ENCODE peak calls at places on chromosome 9, in five cellular contexts. K is dorsolateral prefrontal cortex, A is epithelial cell of esophagus, U is MG63, X is neural progenitor cell. H is an unnamed sample.

GRCh38 chr9:89191004-89191403 is 12.4 kb upstream of the SHC3 start:
- DNase-seq in K (no peak), A (no peak), U (no peak), X (no peak), H (no peak)

GRCh38 chr9:32955655-32956478 is 45.6 kb downstream of the APTX start:
- DNase-seq in K (no peak), A (no peak), U (no peak), X (no peak), H (peak)

GRCh38 chr9:5435912-5436311 is 1.8 kb downstream of the PLGRKT start:
- DNase-seq in K (no peak), A (no peak), U (no peak), X (no peak), H (no peak)

GRCh38 chr9:95877984-95878383 is 2.5 kb downstream of the ERCC6L2 start:
- DNase-seq in K (no peak), A (no peak), U (no peak), X (no peak), H (no peak)

GRCh38 chr9:130454812-130455325 is 10.1 kb downstream of the ASS1 start:
- DNase-seq in K (no peak), A (no peak), U (no peak), X (no peak), H (no peak)

GRCh38 chr9:96100385-96100978 is 201.5 kb downstream of the HSD17B3 start:
- DNase-seq in K (no peak), A (no peak), U (peak), X (no peak), H (no peak)

GRCh38 chr9:84140535-84141101 is 160.0 kb downstream of the RMI1 start:
- DNase-seq in K (peak), A (no peak), U (no peak), X (peak), H (no peak)

GRCh38 chr9:89461302-89461701 is 36.6 kb downstream of the SEMA4D start:
- DNase-seq in K (no peak), A (no peak), U (peak), X (no peak), H (no peak)

GRCh38 chr9:107809859-107810492 is 320.4 kb upstream of the KLF4 start:
- DNase-seq in K (no peak), A (peak), U (peak), X (no peak), H (no peak)

GRCh38 chr9:22052376-22052945 is 43.4 kb upstream of the CDKN2B start:
- DNase-seq in K (no peak), A (peak), U (no peak), X (peak), H (no peak)

GRCh38 chr9:4665357-4665756 is 923 bp downstream of the SPATA6L start:
- DNase-seq in K (no peak), A (peak), U (no peak), X (no peak), H (no peak)

GRCh38 chr9:127096208-127096607 is 26.2 kb downstream of the ANGPTL2 start:
- DNase-seq in K (no peak), A (no peak), U (no peak), X (no peak), H (no peak)

GRCh38 chr9:6218099-6218502 is 2.5 kb downstream of the IL33 start:
- DNase-seq in K (no peak), A (peak), U (no peak), X (no peak), H (no peak)

GRCh38 chr9:6199596-6199995 is 16.0 kb upstream of the IL33 start:
- DNase-seq in K (no peak), A (no peak), U (no peak), X (no peak), H (no peak)

GRCh38 chr9:127098916-127099315 is 23.5 kb downstream of the ANGPTL2 start:
- DNase-seq in K (no peak), A (no peak), U (no peak), X (no peak), H (no peak)

GRCh38 chr9:100295240-100295639 is 57.5 kb downstream of the TEX10 start:
- DNase-seq in K (no peak), A (no peak), U (no peak), X (no peak), H (no peak)

GRCh38 chr9:34665381-34666250 is 3.2 kb upstream of the CCL27 start:
- DNase-seq in K (peak), A (peak), U (peak), X (peak), H (peak)

GRCh38 chr9:135858491-135859185 is 48.7 kb downstream of the CAMSAP1 start:
- DNase-seq in K (no peak), A (peak), U (peak), X (no peak), H (no peak)

GRCh38 chr9:76658510-76659231 is 105.6 kb upstream of the PCA3 start:
- DNase-seq in K (no peak), A (peak), U (no peak), X (peak), H (peak)

GRCh38 chr9:6672118-6672517 is 26.6 kb upstream of the GLDC start:
- DNase-seq in K (no peak), A (no peak), U (no peak), X (no peak), H (no peak)

GRCh38 chr9:104258289-104259045 is 164.4 kb downstream of the SMC2 start:
- DNase-seq in K (no peak), A (no peak), U (no peak), X (peak), H (no peak)

GRCh38 chr9:107674937-107675277 is 185.3 kb upstream of the KLF4 start:
- DNase-seq in K (no peak), A (no peak), U (no peak), X (no peak), H (no peak)

GRCh38 chr9:93079371-93079770 is 16.6 kb upstream of the CARD19 start:
- DNase-seq in K (no peak), A (no peak), U (no peak), X (no peak), H (peak)

GRCh38 chr9:74303945-74304344 is 193.2 kb upstream of the RORB start:
- DNase-seq in K (no peak), A (no peak), U (no peak), X (peak), H (no peak)

GRCh38 chr9:74309654-74310053 is 187.5 kb upstream of the RORB start:
- DNase-seq in K (no peak), A (no peak), U (no peak), X (peak), H (no peak)

DNA sequence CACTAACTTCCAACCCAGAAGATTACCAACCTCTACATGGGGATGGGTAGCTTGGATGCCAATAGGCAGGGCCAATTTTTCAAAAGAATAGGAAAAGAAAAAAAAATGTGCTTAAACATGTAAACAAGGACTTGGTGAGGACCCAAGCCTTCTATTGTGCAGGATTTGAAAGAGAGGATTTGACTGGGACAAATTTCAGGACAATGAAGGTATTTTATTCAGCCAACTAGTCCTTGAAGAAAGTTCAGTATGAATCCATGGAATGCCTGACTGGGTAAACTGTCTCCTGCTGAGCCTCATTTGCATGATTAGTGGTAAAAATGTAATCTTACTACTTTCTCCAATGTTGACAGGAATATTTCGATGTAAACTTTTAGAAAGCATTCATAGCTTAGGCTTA is 192.5 kb upstream of the RORB start:
- DNase-seq in K (no peak), A (no peak), U (no peak), X (peak), H (no peak)
- H3K4me3 ChIP-seq in K (no peak), A (no peak), U (no peak), X (peak), H (no peak)

GRCh38 chr9:106288689-106289088 is 574.3 kb upstream of the ZNF462 start:
- DNase-seq in K (no peak), A (no peak), U (no peak), X (no peak), H (no peak)

GRCh38 chr9:106284300-106284699 is 578.7 kb upstream of the ZNF462 start:
- DNase-seq in K (no peak), A (peak), U (no peak), X (peak), H (no peak)

GRCh38 chr9:106286249-106286648 is 576.7 kb upstream of the ZNF462 start:
- DNase-seq in K (no peak), A (peak), U (peak), X (peak), H (no peak)

GRCh38 chr9:106287108-106287631 is 575.8 kb upstream of the ZNF462 start:
- DNase-seq in K (no peak), A (peak), U (peak), X (peak), H (no peak)
- H3K4me3 ChIP-seq in K (no peak), A (no peak), U (peak), X (no peak), H (no peak)

GRCh38 chr9:68782546-68782945 is 77.5 kb downstream of the PIP5K1B start:
- DNase-seq in K (no peak), A (no peak), U (no peak), X (no peak), H (no peak)

GRCh38 chr9:68780735-68781134 is 75.7 kb downstream of the PIP5K1B start:
- DNase-seq in K (no peak), A (peak), U (no peak), X (peak), H (no peak)

GRCh38 chr9:68780377-68780707 is 75.3 kb downstream of the PIP5K1B start:
- DNase-seq in K (no peak), A (no peak), U (no peak), X (no peak), H (no peak)

GRCh38 chr9:68779558-68780376 is 74.7 kb downstream of the PIP5K1B start:
- DNase-seq in K (peak), A (peak), U (peak), X (peak), H (peak)

DNA sequence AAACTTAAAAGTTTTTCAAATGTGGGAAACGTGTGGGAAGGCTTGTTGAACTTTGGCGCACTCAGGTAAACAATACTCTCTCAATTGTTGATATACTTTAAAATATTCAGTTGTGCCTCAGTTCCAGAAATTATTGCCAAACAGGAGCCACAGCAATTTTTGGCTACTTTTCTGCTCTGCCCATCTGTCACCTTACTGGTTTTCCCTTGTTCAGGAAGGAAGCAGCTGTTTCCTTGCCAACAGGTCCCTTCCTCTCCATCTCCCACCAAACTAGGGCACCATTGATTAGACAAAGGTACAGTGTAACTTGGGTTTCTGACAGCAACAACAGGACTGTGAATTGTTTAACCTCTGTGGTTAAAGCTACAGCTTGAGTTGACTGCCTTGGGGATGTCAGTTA is 76.8 kb downstream of the PIP5K1B start:
- DNase-seq in K (peak), A (no peak), U (no peak), X (no peak), H (no peak)
- H3K4me3 ChIP-seq in K (no peak), A (no peak), U (no peak), X (peak), H (no peak)

GRCh38 chr9:114469091-114469853 is 36.0 kb downstream of the WHRN start:
- DNase-seq in K (no peak), A (no peak), U (no peak), X (no peak), H (no peak)
- H3K4me3 ChIP-seq in K (no peak), A (no peak), U (no peak), X (no peak), H (no peak)

DNA sequence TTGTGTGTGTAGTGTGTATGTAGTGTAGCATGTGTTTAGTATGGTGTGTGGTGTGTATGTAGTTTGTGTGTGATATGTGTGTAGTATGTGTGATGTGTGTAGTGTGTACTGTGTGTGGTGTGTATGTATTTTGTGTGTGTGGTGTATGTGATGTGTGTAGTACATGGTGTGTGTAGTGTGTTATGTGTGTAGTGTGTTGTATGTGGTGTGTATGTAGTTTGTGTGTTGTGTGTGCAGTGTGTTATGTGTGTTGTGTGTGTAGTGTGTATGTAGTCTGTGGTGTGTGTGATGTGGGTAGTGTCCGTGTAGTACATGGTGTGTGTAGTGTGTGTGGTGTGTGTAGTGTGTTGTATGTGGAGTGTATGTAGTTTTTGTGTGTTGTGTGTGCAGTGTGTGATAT is 40.0 kb downstream of the SYK start:
- DNase-seq in K (no peak), A (no peak), U (no peak), X (no peak), H (no peak)
- H3K4me3 ChIP-seq in K (no peak), A (no peak), U (no peak), X (no peak), H (no peak)

GRCh38 chr9:74032421-74032820 is 464.7 kb upstream of the RORB start:
- DNase-seq in K (no peak), A (no peak), U (no peak), X (no peak), H (no peak)

GRCh38 chr9:74041588-74041987 is 455.5 kb upstream of the RORB start:
- DNase-seq in K (no peak), A (no peak), U (no peak), X (no peak), H (no peak)

GRCh38 chr9:74035786-74036185 is 461.3 kb upstream of the RORB start:
- DNase-seq in K (no peak), A (peak), U (no peak), X (no peak), H (no peak)

GRCh38 chr9:74037274-74037673 is 459.9 kb upstream of the RORB start:
- DNase-seq in K (no peak), A (no peak), U (no peak), X (no peak), H (no peak)

GRCh38 chr9:74036549-74037231 is 460.4 kb upstream of the RORB start:
- DNase-seq in K (no peak), A (peak), U (no peak), X (no peak), H (no peak)
- H3K4me3 ChIP-seq in K (no peak), A (no peak), U (no peak), X (no peak), H (no peak)

GRCh38 chr9:122119166-122119521 is 26.0 kb upstream of the TTLL11 start:
- DNase-seq in K (no peak), A (no peak), U (no peak), X (no peak), H (no peak)
- H3K4me3 ChIP-seq in K (no peak), A (no peak), U (no peak), X (no peak), H (no peak)

GRCh38 chr9:110579763-110580255 is 268 bp upstream of the SVEP1 start:
- DNase-seq in K (peak), A (no peak), U (peak), X (peak), H (peak)
- H3K4me3 ChIP-seq in K (peak), A (peak), U (peak), X (peak), H (peak)

DNA sequence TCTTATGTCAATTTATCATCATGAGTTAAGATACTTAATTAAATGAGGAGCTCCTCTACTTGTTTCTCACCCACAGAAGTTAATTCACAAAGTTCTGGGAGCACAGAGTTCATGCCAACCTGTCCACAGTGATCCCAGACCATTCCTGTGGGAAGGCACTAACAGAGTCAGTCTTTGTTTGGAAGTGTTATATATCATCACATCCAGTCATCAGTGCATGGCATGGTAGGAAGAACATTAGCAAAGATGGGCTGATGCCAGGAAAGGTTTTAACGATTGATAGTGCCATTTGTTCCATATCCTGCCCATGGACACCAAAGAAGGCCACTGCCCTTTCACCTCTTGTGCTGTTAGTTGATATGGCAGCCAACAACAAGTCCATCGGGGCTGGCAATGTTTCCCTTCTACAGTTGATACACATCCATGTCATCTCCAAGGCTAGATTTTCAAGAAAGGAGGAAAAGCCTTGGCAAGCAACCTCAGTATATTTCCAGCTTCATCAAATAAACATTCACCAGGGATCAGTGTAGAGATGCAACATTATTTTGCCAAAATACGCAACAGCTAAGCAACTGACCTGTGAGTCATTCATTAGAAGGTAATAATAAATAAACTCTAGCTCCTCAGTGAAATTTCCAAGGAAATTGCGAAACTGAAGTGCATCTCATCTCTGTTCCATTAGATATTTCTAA is 169.6 kb downstream of the RORB start:
- DNase-seq in K (no peak), A (peak), U (peak), X (no peak), H (no peak)
- H3K4me3 ChIP-seq in K (no peak), A (no peak), U (no peak), X (no peak), H (no peak)

GRCh38 chr9:69204378-69204777 is 30.3 kb downstream of the TJP2 start:
- DNase-seq in K (no peak), A (no peak), U (no peak), X (no peak), H (no peak)
- H3K4me3 ChIP-seq in K (no peak), A (no peak), U (no peak), X (no peak), H (no peak)

H was measured in body of pancreas.